ENCODE peak calls at places on chromosomes 11 and 22, in nine cellular contexts. H is NCI-H345; F is CD4-positive, CD25-positive, alpha-beta regulatory T cell; P is NCI-H748 treated with DMSO at 0.1 percent for 48 hours; O is astrocyte of the spinal cord; D is retina; G is WTC11; S is NCI-H460; V is RPMI7951. Z is an unnamed sample.

GRCh38 chr22:30568137-30568805 is 6.2 kb downstream of the GAL3ST1 start:
- DNase-seq in F (no peak), P (no peak), V (no peak), S (no peak), G (peak), O (no peak), H (no peak), D (no peak), Z (no peak)

GRCh38 chr11:12827929-12828812 is 153.9 kb downstream of the TEAD1 start:
- DNase-seq in D (peak), H (peak), S (peak), F (no peak), P (peak), V (peak), O (peak), G (no peak), Z (peak)

GRCh38 chr22:38613588-38613987 is 42.6 kb downstream of the FAM227A start:
- DNase-seq in P (no peak), F (no peak), D (no peak), V (no peak), H (no peak), S (no peak), O (no peak), G (no peak), Z (no peak)

GRCh38 chr22:19909350-19910179 is 32.0 kb upstream of the COMT start:
- DNase-seq in S (peak), V (peak), O (peak), P (peak), F (peak), D (peak), H (peak), G (peak), Z (peak)

GRCh38 chr22:39185601-39186012 is 33.1 kb upstream of the CBX7 start:
- DNase-seq in G (no peak), H (no peak), F (no peak), D (peak), V (peak), S (no peak), P (no peak), O (no peak), Z (no peak)

GRCh38 chr11:121372671-121373429 is 79.3 kb upstream of the SORL1 start:
- DNase-seq in P (no peak), V (no peak), H (no peak), D (no peak), S (no peak), O (no peak), G (peak), F (no peak), Z (no peak)

GRCh38 chr22:44453441-44454112 is 44.5 kb downstream of the RTL6 start:
- DNase-seq in F (no peak), P (no peak), H (no peak), O (no peak), D (no peak), S (no peak), G (no peak), V (no peak), Z (no peak)

GRCh38 chr11:6911946-6912345 is 8.9 kb upstream of the OR2D3 start:
- DNase-seq in G (no peak), H (no peak), D (no peak), P (no peak), F (no peak), V (peak), S (no peak), O (peak), Z (no peak)

GRCh38 chr11:99865951-99866350 is 821.1 kb upstream of the ARHGAP42 start:
- DNase-seq in S (no peak), H (no peak), O (no peak), F (no peak), P (no peak), G (no peak), D (no peak), V (no peak), Z (no peak)

GRCh38 chr11:117412176-117412575 is 84.5 kb downstream of the CEP164 start:
- DNase-seq in P (no peak), H (no peak), O (no peak), D (no peak), G (no peak), F (no peak), S (no peak), V (no peak), Z (no peak)